ENCODE peak calls at places on chromosomes 7 and 10, in four cellular contexts. One of them, this sample, is unnamed.
A peak's percentile ranks its signal among the peaks of the same experiment; 100 is the strongest.

GRCh38 chr10:102660891-102661613 is 16.8 kb downstream of the TRIM8 start:
- DNase-seq in anterior cingulate cortex: no peak
- DNase-seq in IMR-90: peak; percentile 73
- DNase-seq in NCI-H345: peak; percentile 32
- DNase-seq in this sample: peak; percentile 28

GRCh38 chr10:80204193-80204714 is 1.1 kb downstream of the ANXA11 start:
- DNase-seq in anterior cingulate cortex: no peak
- DNase-seq in NCI-H345: no peak
- DNase-seq in IMR-90: no peak
- DNase-seq in this sample: no peak

GRCh38 chr7:88256906-88257305 is 37.1 kb upstream of the SRI start:
- DNase-seq in anterior cingulate cortex: no peak
- DNase-seq in IMR-90: no peak
- DNase-seq in NCI-H345: no peak
- DNase-seq in this sample: no peak

GRCh38 chr10:132532784-132533560 is 4.6 kb upstream of the INPP5A start:
- DNase-seq in IMR-90: peak; percentile 87
- DNase-seq in anterior cingulate cortex: no peak
- DNase-seq in NCI-H345: no peak
- DNase-seq in this sample: no peak

GRCh38 chr10:126616737-126617136 is 53.8 kb downstream of the C10orf90 start:
- DNase-seq in NCI-H345: no peak
- DNase-seq in anterior cingulate cortex: no peak
- DNase-seq in IMR-90: no peak
- DNase-seq in this sample: no peak

GRCh38 chr7:108097703-108098102 is 32.5 kb downstream of the LAMB4 start:
- DNase-seq in anterior cingulate cortex: no peak
- DNase-seq in IMR-90: no peak
- DNase-seq in NCI-H345: no peak
- DNase-seq in this sample: peak; percentile 3

GRCh38 chr7:40202851-40203250 is 68.0 kb downstream of the SUGCT start:
- DNase-seq in IMR-90: no peak
- DNase-seq in NCI-H345: no peak
- DNase-seq in anterior cingulate cortex: no peak
- DNase-seq in this sample: no peak

GRCh38 chr7:12138421-12138820 is 72.7 kb upstream of the TMEM106B start:
- DNase-seq in NCI-H345: no peak
- DNase-seq in anterior cingulate cortex: no peak
- DNase-seq in IMR-90: no peak
- DNase-seq in this sample: no peak

GRCh38 chr10:72084094-72084459 is 4.3 kb downstream of the SPOCK2 start:
- DNase-seq in NCI-H345: no peak
- DNase-seq in anterior cingulate cortex: no peak
- DNase-seq in IMR-90: no peak
- DNase-seq in this sample: no peak

GRCh38 chr7:48887500-48887899 is 36.8 kb upstream of the CDC14C start:
- DNase-seq in NCI-H345: no peak
- DNase-seq in anterior cingulate cortex: no peak
- DNase-seq in IMR-90: no peak
- DNase-seq in this sample: no peak

GRCh38 chr7:144908943-144909556 is 73.2 kb upstream of the TPK1 start:
- DNase-seq in anterior cingulate cortex: no peak
- DNase-seq in NCI-H345: no peak
- DNase-seq in IMR-90: no peak
- DNase-seq in this sample: no peak

GRCh38 chr10:113788604-113789083 is 37.2 kb downstream of the PLEKHS1 start:
- DNase-seq in NCI-H345: no peak
- DNase-seq in anterior cingulate cortex: peak; percentile 8
- DNase-seq in IMR-90: peak; percentile 96
- DNase-seq in this sample: no peak

GRCh38 chr10:71342850-71343773 is 24.1 kb downstream of the SLC29A3 start:
- DNase-seq in IMR-90: peak; percentile 44
- DNase-seq in anterior cingulate cortex: no peak
- DNase-seq in NCI-H345: no peak
- DNase-seq in this sample: no peak

GRCh38 chr10:4334853-4335252 is 491.2 kb upstream of the AKR1E2 start:
- DNase-seq in IMR-90: no peak
- DNase-seq in NCI-H345: no peak
- DNase-seq in anterior cingulate cortex: no peak
- DNase-seq in this sample: no peak

GRCh38 chr10:82358486-82359097 is 483.6 kb downstream of the NRG3 start:
- DNase-seq in NCI-H345: no peak
- DNase-seq in anterior cingulate cortex: no peak
- DNase-seq in IMR-90: peak; percentile 6
- DNase-seq in this sample: no peak

GRCh38 chr7:47400741-47401206 is 181.1 kb downstream of the TNS3 start:
- DNase-seq in NCI-H345: no peak
- DNase-seq in IMR-90: no peak
- DNase-seq in anterior cingulate cortex: no peak
- DNase-seq in this sample: no peak

GRCh38 chr10:30812018-30812851 is 182.7 kb upstream of the LYZL2 start:
- DNase-seq in NCI-H345: no peak
- DNase-seq in IMR-90: peak; percentile 95
- DNase-seq in anterior cingulate cortex: no peak
- DNase-seq in this sample: peak; percentile 78

GRCh38 chr7:50217961-50218360 is 86.6 kb upstream of the IKZF1 start:
- DNase-seq in IMR-90: no peak
- DNase-seq in anterior cingulate cortex: no peak
- DNase-seq in NCI-H345: no peak
- DNase-seq in this sample: no peak

GRCh38 chr7:19919156-19920085 is 146.0 kb upstream of the TMEM196 start:
- DNase-seq in anterior cingulate cortex: no peak
- DNase-seq in NCI-H345: no peak
- DNase-seq in IMR-90: no peak
- DNase-seq in this sample: no peak

GRCh38 chr10:4243651-4244050 is 458.6 kb upstream of the KLF6 start:
- DNase-seq in anterior cingulate cortex: no peak
- DNase-seq in NCI-H345: no peak
- DNase-seq in IMR-90: peak; percentile 100
- DNase-seq in this sample: no peak

GRCh38 chr10:129501652-129502436 is 34.8 kb downstream of the MGMT start:
- DNase-seq in NCI-H345: peak; percentile 7
- DNase-seq in anterior cingulate cortex: no peak
- DNase-seq in IMR-90: no peak
- DNase-seq in this sample: no peak

GRCh38 chr7:37039131-37039719 is 314.9 kb upstream of the AOAH start:
- DNase-seq in IMR-90: no peak
- DNase-seq in NCI-H345: no peak
- DNase-seq in anterior cingulate cortex: no peak
- DNase-seq in this sample: no peak

GRCh38 chr10:88754272-88754671 is 5.5 kb upstream of the LIPN start:
- DNase-seq in NCI-H345: no peak
- DNase-seq in IMR-90: peak; percentile 35
- DNase-seq in anterior cingulate cortex: no peak
- DNase-seq in this sample: no peak

GRCh38 chr7:143331179-143331825 is 15.4 kb downstream of the CLCN1 start:
- DNase-seq in NCI-H345: no peak
- DNase-seq in anterior cingulate cortex: no peak
- DNase-seq in IMR-90: peak; percentile 96
- DNase-seq in this sample: no peak

GRCh38 chr10:22315455-22316285 is 518 bp upstream of the COMMD3 start:
- DNase-seq in anterior cingulate cortex: peak; percentile 72
- DNase-seq in IMR-90: no peak
- DNase-seq in NCI-H345: peak; percentile 51
- DNase-seq in this sample: peak; percentile 77

GRCh38 chr7:13551503-13551902 is 438.0 kb downstream of the ETV1 start:
- DNase-seq in IMR-90: no peak
- DNase-seq in anterior cingulate cortex: no peak
- DNase-seq in NCI-H345: peak; percentile 35
- DNase-seq in this sample: peak; percentile 92

GRCh38 chr10:87054373-87055295 is 34.5 kb downstream of the FAM25A start:
- DNase-seq in anterior cingulate cortex: no peak
- DNase-seq in NCI-H345: no peak
- DNase-seq in IMR-90: peak; percentile 85
- DNase-seq in this sample: no peak

GRCh38 chr7:25854608-25855497 is 297.1 kb upstream of the NFE2L3 start:
- DNase-seq in NCI-H345: peak; percentile 42
- DNase-seq in anterior cingulate cortex: no peak
- DNase-seq in IMR-90: peak; percentile 100
- DNase-seq in this sample: peak; percentile 100

GRCh38 chr10:25843551-25844170 is 90.4 kb upstream of the MYO3A start:
- DNase-seq in anterior cingulate cortex: no peak
- DNase-seq in IMR-90: no peak
- DNase-seq in NCI-H345: no peak
- DNase-seq in this sample: no peak

GRCh38 chr7:78565784-78566183 is 767.2 kb downstream of the PHTF2 start:
- DNase-seq in anterior cingulate cortex: no peak
- DNase-seq in IMR-90: no peak
- DNase-seq in NCI-H345: no peak
- DNase-seq in this sample: no peak

GRCh38 chr7:96637531-96637930 is 72.1 kb downstream of the SEM1 start:
- DNase-seq in anterior cingulate cortex: no peak
- DNase-seq in IMR-90: no peak
- DNase-seq in NCI-H345: no peak
- DNase-seq in this sample: no peak

GRCh38 chr10:35940067-35940989 is 298.2 kb upstream of the FZD8 start:
- DNase-seq in anterior cingulate cortex: no peak
- DNase-seq in NCI-H345: peak; percentile 86
- DNase-seq in IMR-90: peak; percentile 58
- DNase-seq in this sample: peak; percentile 2

GRCh38 chr10:99329238-99329890 is at the start of gene CNNM1:
- DNase-seq in IMR-90: no peak
- DNase-seq in anterior cingulate cortex: peak; percentile 46
- DNase-seq in NCI-H345: peak; percentile 64
- DNase-seq in this sample: peak; percentile 38

GRCh38 chr10:13224210-13224995 is 9.8 kb downstream of the UCMA start:
- DNase-seq in anterior cingulate cortex: no peak
- DNase-seq in NCI-H345: no peak
- DNase-seq in IMR-90: no peak
- DNase-seq in this sample: no peak